ENCODE peak calls at places on chromosome 15, in four cellular contexts. V, B, M and H are unnamed samples.

GRCh38 chr15:43514241-43515057 is 3.0 kb upstream of the MAP1A start:
- DNase-seq in V (no peak), B (no peak), M (peak), H (peak)

GRCh38 chr15:57591822-57592367 is at the start of gene MYZAP:
- DNase-seq in V (peak), B (peak), M (no peak), H (peak)

GRCh38 chr15:97981758-97982157 is 21.3 kb downstream of the ARRDC4 start:
- DNase-seq in V (no peak), B (no peak), M (no peak), H (no peak)

GRCh38 chr15:40991355-40991754 is 38.1 kb downstream of the CHAC1 start:
- DNase-seq in V (no peak), B (no peak), M (no peak), H (no peak)

GRCh38 chr15:25171111-25171811 is 216.5 kb downstream of the SNRPN start:
- DNase-seq in V (no peak), B (no peak), M (peak), H (no peak)

GRCh38 chr15:100349696-100350433 is 8.1 kb upstream of the ADAMTS17 start:
- DNase-seq in V (peak), B (peak), M (peak), H (peak)

GRCh38 chr15:40344631-40345120 is 3.9 kb upstream of the CCDC9B start:
- DNase-seq in V (peak), B (peak), M (peak), H (peak)

GRCh38 chr15:52783191-52783829 is 6.8 kb downstream of the ONECUT1 start:
- DNase-seq in V (no peak), B (no peak), M (no peak), H (no peak)

GRCh38 chr15:23565395-23566069 is at the start of gene MKRN3:
- DNase-seq in V (no peak), B (peak), M (peak), H (no peak)

GRCh38 chr15:28456476-28457395 is 76.0 kb downstream of the GOLGA8G start:
- DNase-seq in V (no peak), B (no peak), M (peak), H (no peak)

GRCh38 chr15:50907866-50908208 is 646 bp upstream of the AP4E1 start:
- DNase-seq in V (no peak), B (peak), M (no peak), H (peak)

GRCh38 chr15:100770781-100771584 is 108.6 kb upstream of the ALDH1A3 start:
- DNase-seq in V (no peak), B (no peak), M (no peak), H (no peak)

GRCh38 chr15:39534996-39535395 is 45.9 kb upstream of the THBS1 start:
- DNase-seq in V (no peak), B (no peak), M (no peak), H (no peak)

GRCh38 chr15:85600001-85600400 is 194.7 kb downstream of the KLHL25 start:
- DNase-seq in V (no peak), B (no peak), M (no peak), H (no peak)

GRCh38 chr15:33135355-33135781 is 59.1 kb downstream of the FMN1 start:
- DNase-seq in V (no peak), B (no peak), M (no peak), H (no peak)

GRCh38 chr15:28873585-28874139 is 12.1 kb upstream of the APBA2 start:
- DNase-seq in V (no peak), B (no peak), M (no peak), H (no peak)

GRCh38 chr15:86919581-86919980 is 839.9 kb downstream of the AGBL1 start:
- DNase-seq in V (no peak), B (no peak), M (no peak), H (no peak)

GRCh38 chr15:86916671-86917450 is 837.2 kb downstream of the AGBL1 start:
- DNase-seq in V (no peak), B (no peak), M (peak), H (no peak)

GRCh38 chr15:86911022-86911421 is 831.4 kb downstream of the AGBL1 start:
- DNase-seq in V (no peak), B (no peak), M (no peak), H (no peak)

DNA sequence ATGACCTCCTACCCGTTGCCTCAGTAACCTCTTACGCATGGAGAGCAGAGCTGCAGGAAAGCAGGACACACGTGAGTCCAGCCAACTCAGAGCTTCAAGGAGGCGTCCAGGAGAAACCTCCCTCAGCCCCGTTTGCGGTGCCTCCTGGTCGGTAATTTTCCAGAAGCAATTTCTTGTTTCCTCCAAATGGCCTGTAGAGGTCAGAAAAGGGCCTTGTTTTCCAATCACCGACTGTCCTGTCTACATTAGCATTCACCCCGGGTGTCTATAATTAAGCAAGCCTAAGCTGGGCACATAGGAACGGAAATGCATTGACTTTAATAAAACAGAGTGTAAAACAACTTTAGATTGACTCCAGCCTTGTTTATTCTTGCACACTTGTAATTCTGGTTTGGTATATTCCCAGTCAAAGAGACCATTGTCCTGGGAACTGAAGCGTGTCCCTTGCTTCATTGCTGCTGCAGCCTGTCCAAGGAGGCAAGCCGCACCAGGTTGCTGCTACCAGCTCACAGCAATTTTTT is 836.2 kb downstream of the AGBL1 start:
- DNase-seq in V (peak), B (peak), M (peak), H (peak)
- TF ChIP-seq CTCF in V (peak), B (peak), M (peak), H (peak)

GRCh38 chr15:78307977-78308376 is 8.6 kb upstream of the SKIC8 start:
- DNase-seq in V (no peak), B (no peak), M (no peak), H (no peak)

GRCh38 chr15:78311292-78311691 is 11.9 kb upstream of the SKIC8 start:
- DNase-seq in V (no peak), B (no peak), M (no peak), H (no peak)

GRCh38 chr15:78304487-78305413 is 5.3 kb upstream of the SKIC8 start:
- DNase-seq in V (no peak), B (no peak), M (no peak), H (no peak)

GRCh38 chr15:78306176-78306774 is 6.9 kb upstream of the SKIC8 start:
- DNase-seq in V (no peak), B (no peak), M (no peak), H (no peak)

DNA sequence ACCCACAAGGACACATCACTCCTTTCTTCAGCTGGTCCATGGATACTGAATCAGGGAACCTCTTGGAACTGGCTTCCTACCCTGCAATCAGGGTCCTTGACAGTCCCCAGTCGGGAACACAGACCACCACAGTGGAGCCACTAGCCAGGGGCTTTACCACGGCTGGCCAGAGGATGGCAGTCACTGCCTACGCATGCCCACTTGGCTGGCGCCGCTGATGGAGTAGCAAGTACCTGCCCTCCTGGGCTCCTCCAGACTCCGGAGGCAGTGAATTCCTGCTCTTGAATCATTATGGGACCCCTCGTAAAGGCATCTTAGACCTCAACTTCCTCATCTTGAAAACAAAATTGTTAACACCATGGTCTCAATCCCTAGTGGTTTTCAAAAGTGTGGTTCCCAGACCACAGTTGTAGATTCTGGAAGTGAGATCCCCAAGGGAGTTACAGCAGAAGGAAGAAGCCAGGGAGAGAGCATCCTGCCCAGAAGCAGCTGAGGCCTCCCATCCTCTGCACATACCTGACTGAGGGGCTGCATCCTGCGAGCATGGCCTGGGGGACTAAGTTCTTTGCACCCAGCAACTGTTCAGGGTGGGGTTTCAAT is 9.1 kb upstream of the SKIC8 start:
- DNase-seq in V (peak), B (peak), M (peak), H (peak)
- TF ChIP-seq CTCF in V (peak), B (peak), M (peak), H (peak)

GRCh38 chr15:55770261-55770660 is 27.3 kb upstream of the PRTG start:
- DNase-seq in V (no peak), B (no peak), M (no peak), H (peak)

GRCh38 chr15:55770808-55771207 is 27.9 kb upstream of the PRTG start:
- DNase-seq in V (no peak), B (no peak), M (no peak), H (no peak)

GRCh38 chr15:55775316-55775715 is 32.4 kb upstream of the PRTG start:
- DNase-seq in V (peak), B (peak), M (no peak), H (peak)

GRCh38 chr15:55778932-55779331 is 36.0 kb upstream of the PRTG start:
- DNase-seq in V (no peak), B (no peak), M (no peak), H (no peak)

GRCh38 chr15:55774113-55774970 is 31.4 kb upstream of the PRTG start:
- DNase-seq in V (peak), B (peak), M (no peak), H (peak)
- TF ChIP-seq CTCF in V (peak), B (peak), M (peak), H (peak)

DNA sequence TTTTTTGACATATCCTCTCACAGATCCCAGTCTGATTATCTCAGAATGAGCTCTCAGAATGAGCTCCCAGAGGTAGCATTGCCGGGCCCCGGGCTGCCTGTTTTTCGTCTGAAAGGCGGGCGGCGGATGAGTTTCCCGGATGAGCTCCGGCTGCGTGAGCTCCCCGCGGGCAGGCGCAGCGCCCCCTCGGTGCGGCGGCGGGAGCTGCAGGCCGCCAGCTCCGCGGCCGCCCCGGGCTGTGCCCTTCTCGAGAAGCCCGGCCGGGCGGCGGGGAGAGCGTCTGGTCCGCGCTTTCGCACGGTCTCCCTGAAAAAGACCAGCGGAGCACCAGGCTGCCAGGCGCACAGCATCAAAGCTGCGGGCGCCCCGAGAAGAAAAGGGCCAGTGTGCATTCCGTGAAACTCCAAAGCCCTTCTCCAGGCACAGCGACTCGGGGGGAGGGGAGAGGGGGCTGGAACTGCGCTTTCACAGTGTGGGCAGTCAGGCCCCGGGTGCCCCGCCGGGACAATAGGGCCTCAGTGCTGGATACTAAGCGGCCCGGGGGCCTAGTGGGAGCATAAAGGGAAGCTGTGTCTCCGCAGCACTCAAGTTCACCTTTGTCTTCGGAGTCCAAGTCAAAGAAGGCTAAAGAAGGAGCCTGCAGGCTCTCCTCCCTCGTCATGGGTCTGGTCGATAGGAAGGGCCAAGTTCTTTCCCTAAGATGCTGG is 12.1 kb upstream of the SHC4 start:
- DNase-seq in V (peak), B (peak), M (peak), H (peak)
- TF ChIP-seq CTCF in V (peak), B (peak), M (peak), H (peak)

GRCh38 chr15:36136054-36136453 is 443.4 kb upstream of the CDIN1 start:
- DNase-seq in V (no peak), B (peak), M (no peak), H (no peak)
- TF ChIP-seq CTCF in V (no peak), B (no peak), M (no peak), H (no peak)

GRCh38 chr15:73264881-73265280 is 103.9 kb downstream of the HCN4 start:
- DNase-seq in V (no peak), B (no peak), M (no peak), H (no peak)

GRCh38 chr15:73270366-73271097 is 98.2 kb downstream of the HCN4 start:
- DNase-seq in V (no peak), B (no peak), M (no peak), H (no peak)

GRCh38 chr15:73273181-73274002 is 95.4 kb downstream of the HCN4 start:
- DNase-seq in V (peak), B (peak), M (peak), H (peak)

GRCh38 chr15:73265536-73266153 is 103.1 kb downstream of the HCN4 start:
- DNase-seq in V (peak), B (peak), M (no peak), H (peak)

DNA sequence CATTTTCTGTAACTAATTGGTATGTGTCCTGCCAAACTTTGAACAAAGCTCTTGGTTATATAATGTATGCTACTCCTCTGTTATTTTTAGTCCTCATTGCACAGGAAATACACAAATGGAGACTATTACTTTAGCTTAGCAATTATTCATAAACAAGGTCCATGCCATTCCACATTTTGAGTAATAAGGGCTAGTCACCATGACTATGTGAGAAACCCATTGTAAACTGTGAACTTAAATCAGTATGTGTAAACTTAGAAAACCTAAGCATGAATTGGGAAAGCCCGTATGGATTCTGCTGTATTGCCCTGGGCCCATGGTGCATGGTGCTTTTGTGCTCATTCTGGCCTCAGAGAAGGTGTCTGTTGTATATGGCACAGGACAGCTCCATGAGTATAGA is 100.3 kb downstream of the HCN4 start:
- DNase-seq in V (no peak), B (no peak), M (no peak), H (no peak)
- TF ChIP-seq CTCF in V (no peak), B (no peak), M (no peak), H (no peak)

GRCh38 chr15:47988564-47988963 is 132.2 kb upstream of the SLC24A5 start:
- DNase-seq in V (no peak), B (no peak), M (no peak), H (no peak)

GRCh38 chr15:47985568-47985967 is 135.2 kb upstream of the SLC24A5 start:
- DNase-seq in V (no peak), B (no peak), M (no peak), H (no peak)

GRCh38 chr15:47987461-47987860 is 133.3 kb upstream of the SLC24A5 start:
- DNase-seq in V (no peak), B (no peak), M (no peak), H (no peak)

GRCh38 chr15:47990821-47991220 is 130.0 kb upstream of the SLC24A5 start:
- DNase-seq in V (no peak), B (no peak), M (no peak), H (no peak)

GRCh38 chr15:47987908-47988532 is 132.8 kb upstream of the SLC24A5 start:
- DNase-seq in V (peak), B (peak), M (no peak), H (peak)
- TF ChIP-seq CTCF in V (peak), B (peak), M (peak), H (peak)

GRCh38 chr15:48717458-48717857 is 71.9 kb upstream of the FBN1 start:
- DNase-seq in V (no peak), B (peak), M (no peak), H (no peak)
- TF ChIP-seq CTCF in V (no peak), B (no peak), M (no peak), H (no peak)

GRCh38 chr15:77584201-77584600 is 48.5 kb downstream of the LINGO1 start:
- DNase-seq in V (no peak), B (no peak), M (no peak), H (peak)
- TF ChIP-seq CTCF in V (no peak), B (no peak), M (peak), H (no peak)

DNA sequence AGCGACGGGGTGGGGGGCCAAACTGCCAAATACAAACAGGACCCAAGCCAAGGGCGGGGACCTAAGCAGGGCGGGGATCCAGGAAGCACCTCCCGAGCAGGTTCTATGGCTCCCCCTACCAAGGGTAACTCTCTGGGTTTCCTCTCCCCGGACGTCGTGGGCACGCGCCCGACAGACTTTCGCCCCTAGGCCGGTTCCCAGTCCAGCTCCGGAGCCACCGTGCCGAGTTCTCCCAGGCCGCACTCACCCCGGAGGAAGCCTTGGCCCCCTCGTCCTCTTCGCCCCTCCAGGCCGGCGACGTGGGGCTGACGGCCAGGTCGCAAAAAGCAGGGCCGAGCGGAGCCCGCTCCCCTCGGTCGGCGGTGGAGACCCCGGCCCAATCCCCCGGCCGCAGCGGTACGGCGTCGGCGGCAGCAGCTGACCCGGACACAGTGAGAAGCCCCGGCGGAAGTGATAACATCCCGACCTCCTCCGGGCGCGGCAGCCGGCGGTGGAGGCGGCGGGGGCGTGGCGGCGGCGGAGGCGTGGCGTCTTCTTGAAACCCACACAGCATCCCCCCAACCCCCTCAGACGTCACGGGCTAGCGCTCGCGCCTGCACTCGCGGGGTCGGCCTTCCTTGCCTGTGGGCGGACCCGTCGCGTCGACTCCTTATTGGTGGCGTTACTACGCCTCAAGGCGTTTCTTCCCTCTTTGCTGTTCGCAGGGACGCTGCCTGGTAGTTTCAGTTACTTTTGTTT is at the start of gene BNIP2:
- DNase-seq in V (peak), B (peak), M (peak), H (peak)
- TF ChIP-seq CTCF in V (no peak), B (peak), M (peak), H (no peak)